ENCODE peak calls at places on chromosome 11, in nine cellular contexts. K, T, I, D, B, O, Q, E and G are unnamed samples.

GRCh38 chr11:119518746-119519382 is 95.9 kb upstream of the THY1 start:
- DNase-seq in O (no peak), Q (no peak), E (no peak), T (peak), D (peak), K (peak), I (no peak), B (no peak), G (peak)

GRCh38 chr11:68780829-68781228 is 29.5 kb upstream of the TESMIN start:
- DNase-seq in E (no peak), T (no peak), K (peak), B (no peak), D (no peak), O (peak), Q (no peak), I (no peak), G (peak)

GRCh38 chr11:36508743-36509142 is 1.3 kb downstream of the TRAF6 start:
- DNase-seq in K (no peak), D (no peak), O (no peak), Q (no peak), I (no peak), T (no peak), E (no peak), B (no peak), G (no peak)

GRCh38 chr11:13745165-13745564 is 76.7 kb downstream of the FAR1 start:
- DNase-seq in I (no peak), O (no peak), E (no peak), D (no peak), K (no peak), T (peak), B (no peak), Q (no peak), G (no peak)

GRCh38 chr11:1729692-1730011 is 20.7 kb downstream of the IFITM10 start:
- DNase-seq in I (no peak), O (no peak), E (no peak), Q (no peak), D (no peak), B (no peak), K (no peak), T (no peak), G (no peak)

GRCh38 chr11:59365621-59366020 is 6.9 kb downstream of the OR5AN1 start:
- DNase-seq in D (no peak), O (no peak), B (no peak), Q (no peak), E (no peak), T (no peak), K (no peak), I (no peak), G (no peak)

GRCh38 chr11:44632466-44633123 is 67.1 kb downstream of the CD82 start:
- DNase-seq in I (no peak), T (peak), K (peak), B (no peak), E (no peak), O (peak), Q (no peak), D (peak), G (no peak)

GRCh38 chr11:67408437-67409200 is 4.7 kb downstream of the TBC1D10C start:
- DNase-seq in I (no peak), T (no peak), Q (no peak), E (no peak), D (no peak), O (no peak), K (no peak), B (no peak), G (no peak)

GRCh38 chr11:69378303-69379141 is 84.6 kb downstream of the MYEOV start:
- DNase-seq in E (no peak), O (no peak), D (no peak), T (no peak), B (no peak), Q (peak), K (no peak), I (no peak), G (no peak)

GRCh38 chr11:2884424-2884815 is 1.2 kb downstream of the CDKN1C start:
- DNase-seq in K (peak), O (no peak), T (no peak), E (no peak), B (no peak), Q (no peak), I (no peak), D (no peak), G (peak)

GRCh38 chr11:111676878-111677585 is 74.8 kb downstream of the SIK2 start:
- DNase-seq in B (no peak), D (no peak), I (no peak), K (no peak), E (no peak), O (no peak), T (peak), Q (no peak), G (no peak)

GRCh38 chr11:70076461-70076931 is 1.6 kb upstream of the ANO1 start:
- DNase-seq in E (no peak), B (no peak), O (no peak), T (no peak), Q (peak), I (no peak), D (no peak), K (no peak), G (no peak)

GRCh38 chr11:1638344-1638743 is 8.8 kb downstream of the KRTAP5-5 start:
- DNase-seq in I (no peak), Q (no peak), K (no peak), O (no peak), E (no peak), D (no peak), B (no peak), T (no peak), G (no peak)

GRCh38 chr11:114082767-114083181 is 23.3 kb downstream of the ZBTB16 start:
- DNase-seq in K (no peak), Q (no peak), E (no peak), B (no peak), I (no peak), T (no peak), O (no peak), D (no peak), G (no peak)

GRCh38 chr11:27718853-27719574 is 18.8 kb upstream of the BDNF start:
- DNase-seq in B (no peak), E (no peak), K (peak), Q (no peak), T (peak), O (no peak), D (peak), I (no peak), G (peak)

GRCh38 chr11:102530558-102530957 is at the start of gene MMP7:
- DNase-seq in T (peak), B (no peak), I (no peak), K (no peak), Q (no peak), E (no peak), D (no peak), O (no peak), G (no peak)

GRCh38 chr11:102539567-102539966 is 9.0 kb upstream of the MMP7 start:
- DNase-seq in E (no peak), O (no peak), B (no peak), K (no peak), T (no peak), I (no peak), D (no peak), Q (no peak), G (no peak)

GRCh38 chr11:102528618-102529017 is 1.9 kb downstream of the MMP7 start:
- DNase-seq in K (no peak), E (no peak), I (no peak), Q (no peak), B (no peak), T (peak), O (no peak), D (no peak), G (no peak)

DNA sequence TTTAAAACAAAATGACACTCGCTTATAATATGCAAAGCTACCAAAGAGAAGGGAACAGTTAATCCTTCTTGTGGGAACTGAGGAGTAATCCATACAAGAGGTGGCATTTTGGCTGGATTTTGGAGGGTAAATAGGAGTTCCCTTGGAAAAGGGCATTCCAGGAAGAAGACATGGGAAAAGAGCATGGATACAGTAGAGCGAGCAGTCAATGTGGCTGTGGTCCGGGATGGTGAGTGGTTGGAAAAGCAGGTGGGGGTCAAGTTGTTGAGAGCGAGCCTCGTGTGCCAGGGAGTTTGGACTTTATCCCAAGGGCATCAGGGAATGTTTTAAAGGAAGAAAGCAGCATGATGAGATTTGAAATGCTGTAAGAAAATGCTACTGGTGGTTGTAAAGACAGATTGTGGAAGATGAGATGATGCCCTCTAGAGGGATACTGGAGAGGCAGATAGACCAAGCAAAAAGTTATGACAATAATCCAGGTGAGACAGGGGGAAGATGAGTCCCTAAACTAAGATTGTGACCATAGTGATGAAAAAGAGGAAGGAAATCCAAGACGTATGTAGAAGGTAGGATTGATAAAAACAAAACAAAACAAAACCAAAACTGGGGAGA is 3.8 kb upstream of the MMP7 start:
- DNase-seq in E (no peak), B (no peak), K (no peak), T (peak), I (no peak), Q (no peak), D (no peak), O (no peak), G (no peak)
- TF ChIP-seq CTCF in E (no peak), B (no peak), K (no peak), T (peak), I (no peak), Q (peak), D (no peak), O (no peak), G (no peak)

DNA sequence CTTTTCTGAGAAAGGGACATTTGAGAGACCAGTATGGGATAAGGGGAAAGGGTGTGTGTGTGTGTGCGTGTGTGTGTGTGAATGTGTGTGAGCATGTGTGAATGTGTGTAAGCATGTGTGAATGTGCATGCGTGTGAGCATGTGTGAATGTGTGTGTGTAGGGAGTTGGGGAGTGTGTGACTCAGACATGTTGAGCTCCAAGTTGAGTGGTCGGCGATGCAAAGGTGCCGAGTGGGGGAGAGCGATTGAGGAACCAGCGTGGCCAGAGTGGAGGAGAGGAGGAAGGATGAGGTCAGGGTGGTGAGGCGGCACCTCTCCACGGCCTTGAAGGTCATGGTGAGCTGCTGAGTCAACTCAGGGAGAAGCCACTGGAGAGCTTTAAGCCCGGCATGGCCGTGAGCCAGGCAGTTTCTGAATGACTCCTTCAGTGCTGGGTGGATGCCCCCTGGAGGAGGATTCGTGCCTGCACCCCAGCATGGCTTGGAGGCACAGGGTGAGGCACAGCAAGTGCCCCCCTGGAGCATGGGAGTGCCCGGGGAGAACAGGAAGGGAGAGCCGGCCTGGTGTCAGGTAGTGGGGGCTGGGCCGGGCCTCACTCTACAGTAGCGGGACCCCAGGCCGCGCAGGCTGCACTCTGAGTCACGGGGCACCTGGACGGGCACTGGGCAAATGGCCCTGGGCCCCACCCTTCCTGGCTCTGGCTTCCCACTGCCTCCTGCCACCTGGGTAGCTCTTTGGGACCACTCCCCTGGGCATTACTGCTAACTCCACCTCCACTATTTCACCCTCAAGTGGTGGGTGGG is 8.2 kb upstream of the CCDC88B start:
- DNase-seq in I (peak), Q (peak), D (no peak), B (no peak), O (peak), E (no peak), T (peak), K (peak), G (no peak)
- TF ChIP-seq CTCF in I (peak), Q (peak), D (peak), B (peak), O (peak), E (peak), T (peak), K (peak), G (peak)

DNA sequence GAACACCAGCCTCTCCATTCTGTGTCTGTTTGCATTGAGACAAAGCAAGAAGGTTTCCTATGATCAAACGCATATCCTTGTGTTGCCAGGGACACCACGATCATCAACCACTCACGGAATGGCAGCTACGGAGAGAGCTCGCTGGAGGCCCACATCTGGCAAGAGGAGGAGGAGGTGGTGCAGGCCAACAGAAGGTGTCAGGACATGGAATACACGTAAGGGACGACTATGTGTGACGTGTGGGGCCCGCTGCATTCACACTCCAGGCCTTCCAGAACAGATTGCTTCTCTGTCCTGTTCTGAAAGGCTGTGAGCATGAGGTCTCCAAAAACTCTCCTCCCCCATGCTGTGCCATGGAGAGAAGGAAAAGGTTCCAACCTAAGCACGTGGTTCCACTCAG is 96.5 kb downstream of the AMOTL1 start:
- DNase-seq in Q (no peak), B (no peak), D (no peak), K (no peak), I (no peak), E (no peak), O (no peak), T (no peak), G (no peak)
- TF ChIP-seq CTCF in Q (no peak), B (no peak), D (no peak), K (no peak), I (no peak), E (no peak), O (no peak), T (no peak), G (no peak)

DNA sequence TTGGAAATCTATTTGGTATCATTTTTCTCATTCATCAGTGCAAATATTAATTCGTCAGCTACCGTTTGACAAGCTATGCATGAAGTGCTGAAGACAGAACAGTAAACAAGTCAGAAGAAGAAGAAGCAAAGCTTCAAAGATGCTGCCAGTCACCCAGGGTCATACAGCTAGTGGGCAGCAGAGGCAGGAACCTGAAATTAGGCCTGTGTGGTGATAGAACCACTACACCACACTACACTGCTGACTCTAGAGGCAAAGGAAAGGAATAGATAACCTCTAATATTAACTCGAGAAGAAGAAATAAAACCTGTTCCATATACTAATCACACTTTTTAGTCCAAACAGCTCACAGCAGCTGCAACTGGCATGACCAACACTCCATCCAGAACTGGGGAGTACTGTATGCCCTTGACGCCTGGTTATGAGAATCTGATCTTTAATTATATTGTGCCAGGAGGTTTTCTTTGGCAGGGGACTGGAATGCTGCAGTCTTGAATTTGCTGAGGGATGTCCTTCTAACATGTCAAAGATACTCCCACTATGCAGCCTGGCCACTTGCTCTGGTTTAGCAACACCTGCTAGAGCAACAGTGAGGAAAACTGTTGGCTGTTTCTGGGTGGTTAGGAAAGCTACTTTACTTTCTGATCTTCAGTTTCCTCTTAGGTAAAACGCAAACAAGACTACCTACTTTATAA is 73.0 kb downstream of the PAK1 start:
- DNase-seq in I (no peak), K (no peak), Q (no peak), E (no peak), D (no peak), T (peak), O (no peak), B (no peak), G (no peak)
- TF ChIP-seq CTCF in I (no peak), K (no peak), Q (no peak), E (no peak), D (no peak), T (no peak), O (no peak), B (no peak), G (no peak)

GRCh38 chr11:5336331-5336730 is 7.0 kb downstream of the OR51B5 start:
- DNase-seq in I (no peak), B (no peak), O (no peak), D (no peak), E (no peak), Q (no peak), T (no peak), K (no peak), G (no peak)

GRCh38 chr11:5339771-5340322 is 3.5 kb downstream of the OR51B5 start:
- DNase-seq in B (no peak), I (no peak), K (no peak), D (no peak), O (no peak), Q (no peak), T (no peak), E (no peak), G (no peak)

DNA sequence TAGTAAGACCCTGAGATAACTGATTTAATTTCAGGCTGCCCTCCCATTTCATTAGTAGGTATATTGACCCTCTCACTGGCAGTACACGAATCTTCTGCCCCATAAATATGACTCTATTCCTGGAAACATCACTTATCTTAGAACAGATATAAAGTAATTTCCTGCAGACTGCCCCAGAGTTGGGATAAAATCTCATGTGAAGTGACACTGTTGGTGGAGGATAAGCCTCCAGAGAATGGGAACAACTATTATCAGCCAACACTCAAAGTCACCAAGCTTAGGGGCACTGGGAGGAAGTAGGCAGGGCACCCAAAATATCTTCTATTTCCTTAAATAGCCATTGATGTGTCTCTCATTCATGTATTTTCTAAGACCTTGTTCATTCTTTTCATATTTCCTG is 8.2 kb downstream of the OR51B5 start:
- DNase-seq in Q (no peak), K (no peak), E (no peak), D (no peak), I (no peak), O (no peak), B (no peak), T (no peak), G (no peak)
- TF ChIP-seq CTCF in Q (no peak), K (no peak), E (no peak), D (no peak), I (no peak), O (no peak), B (no peak), T (no peak), G (no peak)

DNA sequence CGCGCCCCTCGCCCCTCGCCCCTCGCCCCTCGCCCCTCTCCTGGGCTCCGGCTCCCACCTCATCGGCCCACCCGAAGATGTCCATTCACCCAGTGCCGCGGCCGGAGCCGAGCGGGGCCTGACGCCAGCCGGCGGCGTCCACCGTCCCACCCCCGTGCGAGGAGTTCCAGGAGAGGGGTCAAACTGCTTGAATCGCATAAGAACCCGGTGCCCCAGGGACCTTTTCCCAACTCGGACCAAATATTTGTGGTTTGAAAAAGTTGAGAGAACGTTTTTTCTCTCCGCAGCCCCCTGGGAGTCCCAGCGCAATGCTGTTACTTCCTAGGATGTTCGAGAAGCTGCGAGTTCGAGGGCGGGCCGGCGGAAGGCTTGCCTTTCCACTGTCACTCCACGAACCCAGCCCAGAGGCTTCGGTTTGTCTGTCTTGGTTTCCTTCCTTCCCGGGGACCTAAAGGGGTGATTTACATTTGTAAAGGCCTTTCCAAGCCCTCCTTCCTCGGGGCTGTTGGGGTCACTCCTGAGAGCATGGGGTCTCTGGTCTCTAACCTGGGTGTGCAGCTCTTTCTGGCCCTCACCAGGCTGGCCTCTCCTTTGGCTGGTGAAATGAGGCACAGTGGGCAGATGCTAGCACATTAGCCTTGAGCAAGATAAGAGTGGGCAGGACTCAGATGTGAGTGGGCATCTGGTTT is 38.0 kb downstream of the ETS1 start:
- DNase-seq in E (no peak), Q (no peak), K (no peak), B (no peak), T (no peak), I (no peak), O (no peak), D (no peak), G (no peak)
- TF ChIP-seq CTCF in E (no peak), Q (no peak), K (no peak), B (no peak), T (no peak), I (no peak), O (no peak), D (no peak), G (no peak)